ENCODE peak calls at places on chromosomes 2 and 18, in eight cellular contexts. E is tibial artery, J is activated T-helper 1 cell treated with Interleukin-2 at 50 U/mL for 16 hours, O is A172, P is H54, A is NCI-H460, R is progenitor cell of endocrine pancreas, L is SW 1271. C is an unnamed sample.
A peak's percentile ranks its signal among the peaks of the same experiment; 100 is the strongest.

GRCh38 chr2:240523451-240524281 is 34.1 kb downstream of the ANKMY1 start:
- DNase-seq in E (no peak), O (no peak), J (no peak), A (no peak), L (no peak), R (no peak), P (no peak), C (no peak)

GRCh38 chr2:73415906-73416305 is 30.3 kb downstream of the ALMS1 start:
- DNase-seq in P (peak; percentile 3), L (no peak), J (no peak), A (no peak), R (no peak), O (no peak), E (no peak), C (no peak)

GRCh38 chr2:240244543-240244942 is 104.1 kb upstream of the OTOS start:
- DNase-seq in E (no peak), L (no peak), A (no peak), R (no peak), J (no peak), P (no peak), O (no peak), C (no peak)

GRCh38 chr2:65411056-65411795 is 21.2 kb downstream of the SPRED2 start:
- DNase-seq in O (no peak), P (no peak), E (no peak), L (no peak), J (no peak), R (no peak), A (no peak), C (no peak)

GRCh38 chr18:54612237-54612636 is 21.2 kb downstream of the DYNAP start:
- DNase-seq in E (no peak), R (no peak), P (no peak), L (no peak), A (no peak), J (no peak), O (no peak), C (no peak)

GRCh38 chr2:8107979-8108378 is 573.9 kb upstream of the ID2 start:
- DNase-seq in A (no peak), O (no peak), L (no peak), P (no peak), J (no peak), R (no peak), E (no peak), C (no peak)

GRCh38 chr18:56770097-56770496 is 118.9 kb downstream of the WDR7 start:
- DNase-seq in O (no peak), E (no peak), L (no peak), P (no peak), A (no peak), J (no peak), R (no peak), C (no peak)

GRCh38 chr2:160429248-160430000 is 64.2 kb downstream of the RBMS1 start:
- DNase-seq in J (no peak), R (no peak), L (peak; percentile 21), O (peak; percentile 68), E (no peak), P (no peak), A (peak; percentile 64), C (no peak)

GRCh38 chr2:120423167-120423943 is 77.4 kb downstream of the INHBB start:
- DNase-seq in E (no peak), L (no peak), A (no peak), O (no peak), R (no peak), J (no peak), P (no peak), C (no peak)

GRCh38 chr2:151238527-151239487 is 22.9 kb downstream of the RBM43 start:
- DNase-seq in R (peak; percentile 32), O (peak; percentile 72), P (peak; percentile 38), E (peak; percentile 72), A (peak; percentile 56), L (no peak), J (no peak), C (no peak)

GRCh38 chr18:25349131-25349925 is 2.6 kb downstream of the ZNF521 start:
- DNase-seq in J (no peak), R (peak; percentile 30), A (no peak), L (no peak), E (peak; percentile 45), O (no peak), P (no peak), C (no peak)

GRCh38 chr2:71806432-71806831 is 341.2 kb downstream of the CYP26B1 start:
- DNase-seq in J (no peak), A (no peak), E (no peak), R (no peak), L (no peak), O (no peak), P (no peak), C (no peak)